ENCODE peak calls at places on chromosome 4, in four cellular contexts. U, B, T and O are unnamed samples.

GRCh38 chr4:27234306-27234899 is 373.8 kb downstream of the STIM2 start:
- DNase-seq in B (no peak), T (no peak), U (no peak), O (no peak)

GRCh38 chr4:6109842-6110560 is 90.3 kb downstream of the JAKMIP1 start:
- DNase-seq in T (peak), B (peak), U (peak), O (no peak)

GRCh38 chr4:26632916-26633315 is 49.0 kb downstream of the TBC1D19 start:
- DNase-seq in U (no peak), B (no peak), T (no peak), O (no peak)

GRCh38 chr4:81003549-81004240 is 26.8 kb upstream of the BMP3 start:
- DNase-seq in T (no peak), B (no peak), U (peak), O (no peak)

GRCh38 chr4:39637572-39638357 is 900 bp downstream of the SMIM14 start:
- DNase-seq in U (no peak), T (peak), B (peak), O (no peak)

GRCh38 chr4:17599826-17600225 is 14.6 kb upstream of the MED28 start:
- DNase-seq in B (no peak), T (no peak), U (no peak), O (no peak)

GRCh38 chr4:98997176-98997575 is 1.7 kb downstream of the METAP1 start:
- DNase-seq in U (no peak), T (no peak), B (no peak), O (no peak)

GRCh38 chr4:141599853-141600252 is 36.5 kb upstream of the IL15 start:
- DNase-seq in U (no peak), B (no peak), T (no peak), O (no peak)

GRCh38 chr4:184748251-184748652 is 14.4 kb upstream of the CENPU start:
- DNase-seq in U (no peak), B (no peak), T (no peak), O (no peak)

GRCh38 chr4:164613761-164614277 is 140.1 kb upstream of the SMIM31 start:
- DNase-seq in T (no peak), U (no peak), B (no peak), O (no peak)

GRCh38 chr4:81970454-81970853 is 403.3 kb downstream of the HNRNPD start:
- DNase-seq in T (no peak), B (no peak), U (no peak), O (no peak)

GRCh38 chr4:54493862-54494261 is 163.9 kb upstream of the KIT start:
- DNase-seq in B (no peak), T (no peak), U (no peak), O (no peak)

GRCh38 chr4:4780634-4781287 is 78.7 kb upstream of the MSX1 start:
- DNase-seq in U (no peak), B (no peak), T (no peak), O (no peak)

GRCh38 chr4:108834787-108835384 is 72.0 kb upstream of the ETNPPL start:
- DNase-seq in T (no peak), B (no peak), U (peak), O (no peak)

GRCh38 chr4:10054571-10055041 is 33.3 kb upstream of the SLC2A9 start:
- DNase-seq in B (no peak), U (no peak), T (no peak), O (no peak)

GRCh38 chr4:146890301-146890700 is 55.4 kb downstream of the TTC29 start:
- DNase-seq in B (no peak), U (no peak), T (no peak), O (no peak)

GRCh38 chr4:153651041-153651960 is 32.8 kb upstream of the TLR2 start:
- DNase-seq in U (peak), B (no peak), T (peak), O (no peak)

GRCh38 chr4:162475221-162475620 is 311.4 kb upstream of the FSTL5 start:
- DNase-seq in B (no peak), T (no peak), U (no peak), O (no peak)

GRCh38 chr4:105327222-105327621 is 146.6 kb downstream of the PPA2 start:
- DNase-seq in B (no peak), T (no peak), U (no peak), O (no peak)

GRCh38 chr4:131470360-131470759 is 1678.7 kb upstream of the PCDH10 start:
- DNase-seq in U (no peak), B (no peak), T (no peak), O (no peak)

GRCh38 chr4:26204249-26204825 is 116.5 kb upstream of the RBPJ start:
- DNase-seq in B (no peak), T (no peak), U (no peak), O (no peak)

GRCh38 chr4:105679186-105679585 is 29.3 kb downstream of the INTS12 start:
- DNase-seq in T (no peak), U (no peak), B (no peak), O (no peak)

GRCh38 chr4:100372432-100372831 is 145.4 kb downstream of the EMCN start:
- DNase-seq in B (no peak), U (peak), T (no peak), O (no peak)

GRCh38 chr4:167021545-167022155 is 212.6 kb downstream of the SPOCK3 start:
- DNase-seq in T (peak), B (peak), U (peak), O (no peak)

GRCh38 chr4:52045028-52045427 is 6.1 kb upstream of the SPATA18 start:
- DNase-seq in U (no peak), T (no peak), B (no peak), O (no peak)
- TF ChIP-seq CTCF in U (no peak), T (no peak), B (no peak), O (no peak)

DNA sequence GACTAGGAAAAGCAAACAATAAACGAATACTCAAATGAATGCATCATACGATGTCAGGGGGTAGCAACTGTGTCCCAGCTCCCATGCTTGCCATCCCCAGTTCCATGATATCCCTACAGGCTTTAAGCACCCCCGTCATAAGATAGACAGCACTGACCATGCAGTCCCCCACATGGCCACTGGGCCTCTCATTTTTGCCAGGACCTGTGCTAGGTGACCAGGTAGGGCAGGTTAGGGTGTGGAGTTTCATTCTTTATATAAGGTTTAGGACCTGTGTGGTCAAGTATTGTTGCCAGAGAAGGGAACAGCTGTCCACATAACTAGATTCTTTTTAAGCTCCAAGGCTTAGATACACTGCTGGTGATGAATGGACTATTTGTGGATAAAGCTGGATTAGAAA is 9.7 kb downstream of the PPEF2 start:
- DNase-seq in U (no peak), B (no peak), T (no peak), O (no peak)
- TF ChIP-seq CTCF in U (no peak), B (no peak), T (no peak), O (peak)

GRCh38 chr4:55543858-55544257 is 2.9 kb downstream of the CLOCK start:
- DNase-seq in T (no peak), U (peak), B (no peak), O (no peak)
- TF ChIP-seq CTCF in T (no peak), U (peak), B (no peak), O (peak)

GRCh38 chr4:157204634-157205244 is 15.8 kb upstream of the GRIA2 start:
- DNase-seq in B (no peak), T (no peak), U (no peak), O (no peak)
- TF ChIP-seq CTCF in B (peak), T (no peak), U (peak), O (peak)

DNA sequence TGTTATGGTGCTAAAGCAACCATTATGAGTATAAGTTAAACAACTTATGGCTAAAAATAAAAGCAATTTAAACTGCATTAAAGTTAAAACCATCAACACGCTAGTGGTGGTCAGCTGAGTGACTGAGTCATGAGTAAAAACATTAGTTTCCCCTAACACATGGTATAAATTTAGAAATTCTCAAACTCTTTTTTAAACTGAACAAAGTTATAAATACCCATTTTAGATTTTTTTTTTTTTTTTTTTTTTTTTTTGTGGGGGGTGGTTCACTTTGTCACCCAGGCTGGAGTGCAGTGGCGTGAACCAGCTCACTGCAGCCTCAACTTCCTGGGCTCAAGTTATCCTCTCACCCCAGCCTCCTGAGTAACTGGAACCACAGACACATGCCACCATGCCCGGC is 5.4 kb upstream of the BBS7 start:
- DNase-seq in B (no peak), U (no peak), T (no peak), O (no peak)
- TF ChIP-seq CTCF in B (no peak), U (no peak), T (no peak), O (no peak)

DNA sequence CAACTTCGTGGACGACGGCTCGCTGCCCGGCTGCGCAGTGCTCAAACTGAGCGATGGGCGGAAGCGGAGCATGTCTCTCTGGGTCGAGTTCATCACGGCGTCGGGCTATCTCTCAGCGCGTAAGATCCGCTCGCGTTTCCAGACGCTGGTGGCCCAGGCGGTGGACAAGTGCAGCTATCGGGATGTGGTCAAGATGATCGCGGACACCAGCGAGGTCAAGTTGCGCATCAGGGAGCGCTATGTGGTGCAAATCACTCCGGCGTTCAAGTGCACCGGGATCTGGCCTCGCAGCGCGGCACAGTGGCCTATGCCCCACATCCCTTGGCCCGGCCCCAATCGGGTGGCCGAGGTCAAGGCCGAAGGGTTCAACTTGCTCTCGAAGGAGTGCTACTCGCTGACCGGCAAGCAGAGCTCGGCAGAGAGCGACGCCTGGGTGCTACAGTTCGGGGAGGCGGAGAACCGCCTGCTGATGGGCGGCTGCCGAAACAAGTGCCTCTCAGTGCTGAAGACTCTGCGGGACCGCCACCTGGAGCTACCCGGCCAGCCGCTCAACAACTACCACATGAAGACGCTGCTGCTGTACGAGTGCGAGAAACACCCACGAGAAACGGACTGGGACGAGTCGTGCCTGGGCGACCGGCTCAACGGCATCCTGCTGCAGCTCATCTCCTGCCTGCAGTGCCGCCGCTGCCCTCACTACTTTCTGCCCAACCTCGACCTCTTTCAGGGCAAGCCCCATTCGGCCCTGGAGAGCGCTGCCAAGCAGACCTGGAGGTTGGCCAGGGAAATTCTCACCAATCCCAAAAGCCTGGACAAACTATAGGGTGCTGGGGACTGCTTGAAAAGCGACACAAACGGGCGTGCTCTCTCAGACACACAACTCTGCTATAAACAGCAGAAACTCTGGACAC is 1.6 kb downstream of the MAB21L2 start:
- DNase-seq in T (peak), U (no peak), B (no peak), O (peak)
- TF ChIP-seq CTCF in T (no peak), U (no peak), B (no peak), O (no peak)

GRCh38 chr4:34323549-34324325 is 1920.6 kb downstream of the ARAP2 start:
- DNase-seq in U (no peak), T (no peak), B (no peak), O (no peak)
- TF ChIP-seq CTCF in U (no peak), T (no peak), B (no peak), O (peak)

GRCh38 chr4:11843927-11844326 is 415.2 kb upstream of the HS3ST1 start:
- DNase-seq in T (no peak), B (no peak), U (no peak), O (no peak)
- TF ChIP-seq CTCF in T (no peak), B (no peak), U (no peak), O (no peak)